ENCODE peak calls at places on chromosomes 1 and 21, in eight cellular contexts. U is HTR-8/SVneo; G is A549; Y is WTC11; N is naive thymus-derived CD4-positive, alpha-beta T cell; A is SK-MEL-5; L is HCEC 1CT; B is B cell. F is an unnamed sample.

GRCh38 chr1:156896490-156897033 is 3.0 kb downstream of the PEAR1 start:
- DNase-seq in U (peak), G (peak), Y (no peak), N (no peak), A (no peak), L (peak), B (no peak), F (no peak)

GRCh38 chr1:98502937-98503336 is 158.6 kb upstream of the SNX7 start:
- DNase-seq in U (no peak), G (no peak), Y (no peak), N (no peak), A (no peak), L (no peak), B (no peak), F (no peak)

GRCh38 chr1:214568328-214568727 is 16.9 kb upstream of the PTPN14 start:
- DNase-seq in U (no peak), G (no peak), Y (no peak), N (no peak), A (no peak), L (peak), B (no peak), F (no peak)

GRCh38 chr1:221736714-221737113 is 5.2 kb downstream of the DUSP10 start:
- DNase-seq in U (no peak), G (no peak), Y (no peak), N (no peak), A (peak), L (no peak), B (no peak), F (no peak)

GRCh38 chr1:35929730-35930592 is 944 bp upstream of the AGO3 start:
- DNase-seq in U (peak), G (peak), Y (peak), N (no peak), A (peak), L (peak), B (peak), F (peak)

GRCh38 chr21:42193721-42194120 is 25.2 kb upstream of the ABCG1 start:
- DNase-seq in U (no peak), G (no peak), Y (no peak), N (no peak), A (no peak), L (no peak), B (no peak), F (no peak)

GRCh38 chr1:183069562-183070216 is 46.5 kb downstream of the LAMC1 start:
- DNase-seq in U (no peak), G (peak), Y (no peak), N (no peak), A (no peak), L (peak), B (no peak), F (no peak)

GRCh38 chr1:168783424-168783823 is 54.4 kb upstream of the DPT start:
- DNase-seq in U (no peak), G (no peak), Y (no peak), N (no peak), A (no peak), L (no peak), B (no peak), F (no peak)

F was measured in NCI-H2107.